ENCODE peak calls at places on chromosomes 7 and 10, in six cellular contexts. J is fibroblast of mammary gland, I is mucosa of gallbladder, N is HS-5, C is M059J, H is astrocyte. B is an unnamed sample.

GRCh38 chr10:28432210-28432676 is 100.7 kb upstream of the WAC start:
- DNase-seq in J (peak; percentile 75), I (peak; percentile 61), N (no peak), C (peak; percentile 59), H (peak; percentile 49), B (peak; percentile 66)

GRCh38 chr10:56057860-56058259 is 303.2 kb downstream of the ZWINT start:
- DNase-seq in J (no peak), I (no peak), N (no peak), C (no peak), H (no peak), B (no peak)

GRCh38 chr10:47252093-47252780 is 47.8 kb upstream of the GDF10 start:
- DNase-seq in J (no peak), I (no peak), N (no peak), C (no peak), H (no peak), B (no peak)

GRCh38 chr7:66558660-66559465 is 69.8 kb upstream of the KCTD7 start:
- DNase-seq in J (no peak), I (no peak), N (no peak), C (peak; percentile 67), H (no peak), B (no peak)

GRCh38 chr10:127129104-127129503 is 67.3 kb downstream of the INSYN2A start:
- DNase-seq in J (no peak), I (no peak), N (no peak), C (no peak), H (no peak), B (no peak)

GRCh38 chr10:104614245-104614831 is 26.8 kb upstream of the SORCS3 start:
- DNase-seq in J (peak; percentile 38), I (no peak), N (peak; percentile 4), C (peak; percentile 46), H (no peak), B (no peak)

GRCh38 chr10:132257271-132257670 is 50.5 kb downstream of the STK32C start:
- DNase-seq in J (peak; percentile 70), I (no peak), N (peak; percentile 6), C (peak; percentile 52), H (peak; percentile 40), B (no peak)

GRCh38 chr7:12930534-12930933 is 243.1 kb downstream of the ARL4A start:
- DNase-seq in J (peak; percentile 20), I (no peak), N (no peak), C (no peak), H (peak; percentile 17), B (no peak)

GRCh38 chr7:68288099-68288498 is 1291.5 kb downstream of the TYW1 start:
- DNase-seq in J (no peak), I (no peak), N (no peak), C (no peak), H (no peak), B (no peak)

GRCh38 chr10:55519264-55519663 is 718.2 kb upstream of the PCDH15 start:
- DNase-seq in J (no peak), I (no peak), N (no peak), C (no peak), H (no peak), B (no peak)

GRCh38 chr10:77810446-77811335 is 115.9 kb downstream of the DLG5 start:
- DNase-seq in J (no peak), I (no peak), N (no peak), C (no peak), H (no peak), B (no peak)

GRCh38 chr10:122381680-122382079 is 7.2 kb downstream of the PLEKHA1 start:
- DNase-seq in J (no peak), I (no peak), N (no peak), C (no peak), H (no peak), B (no peak)